ENCODE peak calls at places on chromosomes 6 and 20, in four cellular contexts. K is HEK293T, D is GM12878, C is HepG2. G is an unnamed sample.

GRCh38 chr20:32168184-32168910 is 39.2 kb downstream of the PLAGL2 start:
- DNase-seq in K (no peak), C (peak), D (no peak), G (no peak)

GRCh38 chr6:12114055-12114503 is 102.0 kb downstream of the HIVEP1 start:
- DNase-seq in D (no peak), C (no peak), K (no peak), G (no peak)

GRCh38 chr6:14543971-14544620 is 426.5 kb downstream of the CD83 start:
- DNase-seq in D (no peak), K (no peak), C (no peak), G (no peak)

GRCh38 chr6:155050311-155050710 is 55.2 kb downstream of the TIAM2 start:
- DNase-seq in C (no peak), D (peak), K (no peak), G (no peak)

GRCh38 chr6:157034433-157035230 is 257.5 kb downstream of the ARID1B start:
- DNase-seq in C (peak), D (no peak), K (peak), G (peak)

GRCh38 chr6:81304486-81304885 is 448.0 kb downstream of the TENT5A start:
- DNase-seq in D (no peak), K (no peak), C (no peak), G (no peak)

GRCh38 chr20:35821807-35822242 is 50.0 kb downstream of the PHF20 start:
- DNase-seq in C (peak), K (no peak), D (no peak), G (no peak)

GRCh38 chr20:58233881-58234528 is 5.6 kb upstream of the ANKRD60 start:
- DNase-seq in K (peak), D (no peak), C (peak), G (peak)

GRCh38 chr6:154508573-154509375 is 1.7 kb downstream of the CNKSR3 start:
- DNase-seq in C (peak), D (no peak), K (no peak), G (peak)

GRCh38 chr6:27478141-27478705 is 5.3 kb upstream of the ZNF184 start:
- DNase-seq in K (peak), D (no peak), C (no peak), G (no peak)

GRCh38 chr20:16241911-16242310 is 331.3 kb downstream of the KIF16B start:
- DNase-seq in C (peak), D (no peak), K (no peak), G (peak)

GRCh38 chr6:43089874-43090556 is 13.9 kb downstream of the PTK7 start:
- DNase-seq in D (no peak), K (no peak), C (peak), G (no peak)

GRCh38 chr6:41591859-41592502 is 45.8 kb downstream of the FOXP4 start:
- DNase-seq in K (peak), D (peak), C (peak), G (peak)

GRCh38 chr6:104955927-104956662 is 812 bp upstream of the LIN28B start:
- DNase-seq in K (peak), C (peak), D (no peak), G (peak)

GRCh38 chr6:45920819-45921511 is 94.7 kb downstream of the CLIC5 start:
- DNase-seq in C (no peak), K (no peak), D (peak), G (no peak)

GRCh38 chr6:45924763-45925342 is 90.8 kb downstream of the CLIC5 start:
- DNase-seq in K (no peak), D (no peak), C (no peak), G (no peak)

GRCh38 chr6:45921703-45922270 is 93.9 kb downstream of the CLIC5 start:
- DNase-seq in C (no peak), D (no peak), K (no peak), G (no peak)

GRCh38 chr6:45922728-45923351 is 92.8 kb downstream of the CLIC5 start:
- DNase-seq in K (peak), D (no peak), C (no peak), G (peak)

DNA sequence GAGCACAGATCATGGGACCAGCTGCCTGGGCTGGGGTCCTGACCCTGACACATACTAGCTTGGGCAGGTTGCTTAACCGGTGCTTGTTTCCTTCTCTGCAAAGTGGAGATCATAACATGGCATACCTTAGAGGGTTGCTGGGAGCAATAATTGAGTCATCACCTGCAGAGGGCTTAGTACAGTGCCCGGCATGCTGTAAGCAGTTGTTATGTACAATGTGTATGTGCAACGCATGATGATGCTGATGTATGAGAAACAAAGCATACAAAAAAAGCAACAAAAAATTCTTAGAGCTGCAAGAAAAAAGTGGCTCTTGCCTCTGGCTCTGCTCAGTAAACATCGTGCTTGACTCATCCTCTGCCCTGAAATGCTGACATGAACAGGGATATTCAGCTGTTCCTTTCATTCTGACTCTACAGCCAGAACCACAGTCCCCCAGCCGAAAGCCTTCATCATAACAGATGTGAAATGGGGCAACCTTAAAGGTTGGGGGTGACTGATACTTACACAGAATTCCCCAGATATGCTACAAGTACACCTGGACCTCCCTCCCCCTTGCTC is 91.7 kb downstream of the CLIC5 start:
- DNase-seq in K (no peak), C (no peak), D (no peak), G (no peak)
- TF ChIP-seq FOXM1 in K (no peak), C (no peak), D (peak), G (no peak)

GRCh38 chr6:35304299-35304698 is 6.7 kb downstream of the DEF6 start:
- DNase-seq in C (no peak), K (no peak), D (no peak), G (no peak)

GRCh38 chr6:35302604-35303218 is 5.1 kb downstream of the DEF6 start:
- DNase-seq in D (peak), C (no peak), K (no peak), G (peak)

GRCh38 chr6:35300848-35301247 is 3.2 kb downstream of the DEF6 start:
- DNase-seq in K (no peak), C (no peak), D (no peak), G (no peak)

GRCh38 chr6:35309611-35310264 is 12.1 kb downstream of the DEF6 start:
- DNase-seq in D (no peak), C (no peak), K (no peak), G (no peak)

DNA sequence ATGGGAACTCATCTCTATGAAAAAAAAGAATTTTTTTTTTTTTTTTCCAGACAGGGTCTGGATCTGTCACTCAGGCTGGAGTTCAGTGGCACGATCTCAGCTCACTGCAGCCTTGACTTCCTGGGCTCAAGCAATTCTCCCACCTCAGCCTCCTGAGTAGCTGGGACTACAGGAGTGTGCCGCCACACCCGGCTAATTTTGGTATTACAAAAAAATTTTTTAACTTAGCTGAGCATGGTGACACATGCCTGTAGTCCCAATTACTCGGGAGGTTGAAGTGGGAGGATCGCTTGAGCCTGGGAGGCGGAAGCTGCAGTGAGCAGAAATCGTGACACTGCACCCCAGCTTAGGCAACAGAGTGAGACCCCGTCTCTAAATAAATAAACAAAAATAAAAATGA is 7.5 kb downstream of the DEF6 start:
- DNase-seq in K (no peak), C (no peak), D (no peak), G (no peak)
- TF ChIP-seq FOXM1 in K (no peak), C (no peak), D (no peak), G (no peak)

GRCh38 chr6:107653861-107654394 is 164.0 kb downstream of the SOBP start:
- DNase-seq in D (no peak), K (no peak), C (no peak), G (no peak)

GRCh38 chr6:107654736-107655135 is 164.8 kb downstream of the SOBP start:
- DNase-seq in K (no peak), D (no peak), C (no peak), G (no peak)

GRCh38 chr6:107656883-107657282 is 167.0 kb downstream of the SOBP start:
- DNase-seq in C (no peak), K (no peak), D (no peak), G (no peak)

GRCh38 chr6:107656381-107656780 is 166.5 kb downstream of the SOBP start:
- DNase-seq in K (no peak), D (no peak), C (no peak), G (no peak)

DNA sequence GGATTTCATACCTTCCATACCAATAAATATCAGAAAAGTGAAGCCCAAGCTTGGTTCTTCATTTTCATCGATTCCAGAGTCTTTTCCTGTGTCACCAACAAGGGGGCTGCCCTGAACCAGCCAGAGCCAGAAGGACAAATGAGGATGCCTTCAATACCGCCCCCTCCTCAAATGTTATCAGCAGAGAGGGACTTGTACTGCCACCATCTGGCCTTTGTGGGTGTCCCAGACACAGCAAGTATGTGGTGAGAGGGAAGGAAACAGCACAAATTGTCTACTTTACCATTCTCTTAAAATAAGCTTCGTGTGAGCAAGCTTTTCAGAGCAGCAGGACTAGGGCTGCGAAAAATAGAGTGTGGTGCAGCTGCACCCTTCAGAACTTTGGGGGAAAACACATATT is 165.3 kb downstream of the SOBP start:
- DNase-seq in K (no peak), D (no peak), C (no peak), G (peak)
- TF ChIP-seq FOXM1 in K (no peak), D (no peak), C (no peak), G (no peak)

GRCh38 chr6:136012198-136012884 is 160.8 kb downstream of the PDE7B start:
- DNase-seq in C (no peak), K (no peak), D (no peak), G (no peak)
- TF ChIP-seq FOXM1 in C (no peak), K (no peak), D (no peak), G (no peak)

GRCh38 chr20:9040874-9041524 is 27.9 kb upstream of the PLCB4 start:
- DNase-seq in K (no peak), C (no peak), D (no peak), G (no peak)

GRCh38 chr20:9035129-9035528 is 33.8 kb upstream of the PLCB4 start:
- DNase-seq in K (peak), D (no peak), C (no peak), G (no peak)

GRCh38 chr20:9036593-9036992 is 32.3 kb upstream of the PLCB4 start:
- DNase-seq in C (no peak), K (no peak), D (no peak), G (no peak)

GRCh38 chr20:9043364-9043763 is 25.5 kb upstream of the PLCB4 start:
- DNase-seq in D (no peak), C (no peak), K (no peak), G (no peak)

GRCh38 chr20:9038791-9039190 is 30.1 kb upstream of the PLCB4 start:
- DNase-seq in D (no peak), C (no peak), K (no peak), G (no peak)
- TF ChIP-seq FOXM1 in D (no peak), C (no peak), K (no peak), G (no peak)

GRCh38 chr20:48578397-48579098 is 249.3 kb downstream of the PREX1 start:
- DNase-seq in K (no peak), C (no peak), D (no peak), G (no peak)
- TF ChIP-seq FOXM1 in K (no peak), C (no peak), D (no peak), G (no peak)

GRCh38 chr20:54004397-54004940 is 65.9 kb downstream of the BCAS1 start:
- DNase-seq in C (no peak), K (no peak), D (peak), G (no peak)
- TF ChIP-seq FOXM1 in C (no peak), K (no peak), D (no peak), G (no peak)

GRCh38 chr6:46491789-46492547 is 719 bp upstream of the RCAN2 start:
- DNase-seq in D (no peak), C (peak), K (peak), G (peak)
- TF ChIP-seq FOXM1 in D (no peak), C (no peak), K (no peak), G (no peak)

GRCh38 chr20:3818155-3819151 is 1.9 kb upstream of the AP5S1 start:
- DNase-seq in C (peak), D (no peak), K (peak), G (peak)
- TF ChIP-seq FOXM1 in C (no peak), D (no peak), K (no peak), G (no peak)

GRCh38 chr6:134425521-134426316 is 107.8 kb upstream of the SGK1 start:
- DNase-seq in D (no peak), K (no peak), C (no peak), G (no peak)
- TF ChIP-seq FOXM1 in D (no peak), K (no peak), C (no peak), G (no peak)

G was measured in SK-N-SH.